ENCODE peak calls at places on chromosomes 1 and 21, in eight cellular contexts. H is effector memory CD8-positive, alpha-beta T cell; O is SHP77; X is kidney glomerular epithelial cell; Y is skeletal muscle cell; V is T-helper 17 cell; R is stimulated activated CD4-positive, alpha-beta T cell treated with anti-CD3 and anti-CD28 coated beads, Interleukin-1b, Interleukin-23, amount 100 ng/mL, for 48 hours; P is C1 segment of cervical spinal cord. T is an unnamed sample.

GRCh38 chr1:11880911-11881748 is 22.4 kb upstream of the NPPB start:
- DNase-seq in H (no peak), O (peak), X (no peak), Y (no peak), V (no peak), R (no peak), P (no peak), T (peak)

GRCh38 chr1:70499695-70500094 is 88.6 kb downstream of the CTH start:
- DNase-seq in H (no peak), O (no peak), X (no peak), Y (no peak), V (no peak), R (no peak), P (no peak), T (no peak)

GRCh38 chr1:41318135-41318534 is 43.1 kb upstream of the FOXO6 start:
- DNase-seq in H (no peak), O (no peak), X (no peak), Y (no peak), V (no peak), R (no peak), P (no peak), T (no peak)

GRCh38 chr1:12778061-12778460 is 4.5 kb downstream of the PRAMEF12 start:
- DNase-seq in H (no peak), O (no peak), X (no peak), Y (no peak), V (no peak), R (no peak), P (no peak), T (no peak)

GRCh38 chr1:53689736-53690401 is 49.1 kb downstream of the GLIS1 start:
- DNase-seq in H (no peak), O (no peak), X (no peak), Y (no peak), V (no peak), R (no peak), P (no peak), T (no peak)

GRCh38 chr1:233673947-233674431 is 60.1 kb downstream of the KCNK1 start:
- DNase-seq in H (no peak), O (no peak), X (no peak), Y (no peak), V (no peak), R (no peak), P (no peak), T (no peak)

GRCh38 chr1:44606701-44607281 is 67.5 kb downstream of the TMEM53 start:
- DNase-seq in H (no peak), O (no peak), X (no peak), Y (no peak), V (no peak), R (no peak), P (no peak), T (no peak)

GRCh38 chr1:28509705-28510349 is 4.0 kb downstream of the RCC1 start:
- DNase-seq in H (no peak), O (no peak), X (no peak), Y (no peak), V (no peak), R (peak), P (no peak), T (no peak)

GRCh38 chr1:112950426-112950825 is 5.6 kb downstream of the SLC16A1 start:
- DNase-seq in H (no peak), O (no peak), X (no peak), Y (no peak), V (no peak), R (no peak), P (no peak), T (no peak)

GRCh38 chr1:221284028-221284427 is 404.8 kb downstream of the HLX start:
- DNase-seq in H (no peak), O (peak), X (peak), Y (peak), V (no peak), R (no peak), P (no peak), T (no peak)

GRCh38 chr1:16043521-16043920 is at the start of gene CLCNKB:
- DNase-seq in H (no peak), O (no peak), X (no peak), Y (no peak), V (no peak), R (no peak), P (no peak), T (no peak)

GRCh38 chr1:54763814-54764131 is 550 bp downstream of the PARS2 start:
- DNase-seq in H (no peak), O (no peak), X (no peak), Y (no peak), V (no peak), R (no peak), P (no peak), T (no peak)

GRCh38 chr1:153545067-153546055 is at the start of gene S100A4:
- DNase-seq in H (peak), O (peak), X (peak), Y (peak), V (peak), R (peak), P (peak), T (peak)

GRCh38 chr1:156912861-156913808 is 7.3 kb upstream of the LRRC71 start:
- DNase-seq in H (no peak), O (peak), X (no peak), Y (no peak), V (no peak), R (no peak), P (no peak), T (no peak)

GRCh38 chr1:9202240-9202870 is 32.2 kb upstream of the H6PD start:
- DNase-seq in H (no peak), O (no peak), X (no peak), Y (no peak), V (no peak), R (no peak), P (no peak), T (no peak)

GRCh38 chr1:59985901-59986735 is 59.5 kb upstream of the CYP2J2 start:
- DNase-seq in H (no peak), O (no peak), X (no peak), Y (no peak), V (no peak), R (no peak), P (no peak), T (peak)

GRCh38 chr1:39196244-39197215 is 8.0 kb upstream of the MACF1 start:
- DNase-seq in H (peak), O (no peak), X (peak), Y (no peak), V (no peak), R (peak), P (no peak), T (no peak)

GRCh38 chr21:42544544-42544943 is 30.9 kb downstream of the SLC37A1 start:
- DNase-seq in H (no peak), O (no peak), X (no peak), Y (no peak), V (no peak), R (no peak), P (no peak), T (no peak)

GRCh38 chr21:15010645-15011044 is 54.2 kb downstream of the NRIP1 start:
- DNase-seq in H (no peak), O (no peak), X (no peak), Y (no peak), V (no peak), R (no peak), P (no peak), T (no peak)

GRCh38 chr1:203388683-203389082 is 37.8 kb upstream of the FMOD start:
- DNase-seq in H (no peak), O (no peak), X (no peak), Y (no peak), V (no peak), R (no peak), P (no peak), T (no peak)

GRCh38 chr1:32180186-32181060 is 948 bp downstream of the TXLNA start:
- DNase-seq in H (peak), O (peak), X (peak), Y (no peak), V (no peak), R (peak), P (no peak), T (peak)

GRCh38 chr1:93672477-93673158 is 9.0 kb downstream of the BCAR3 start:
- DNase-seq in H (no peak), O (no peak), X (no peak), Y (no peak), V (no peak), R (no peak), P (no peak), T (no peak)

GRCh38 chr21:35562876-35563275 is 497.4 kb downstream of the SETD4 start:
- DNase-seq in H (no peak), O (no peak), X (no peak), Y (no peak), V (no peak), R (no peak), P (no peak), T (no peak)

GRCh38 chr1:38246955-38247952 is 200.7 kb upstream of the POU3F1 start:
- DNase-seq in H (no peak), O (no peak), X (peak), Y (peak), V (no peak), R (no peak), P (no peak), T (no peak)

GRCh38 chr1:11740258-11741192 is 4.6 kb downstream of the AGTRAP start:
- DNase-seq in H (peak), O (no peak), X (no peak), Y (no peak), V (no peak), R (no peak), P (no peak), T (no peak)

GRCh38 chr1:30730351-30731108 is 7.1 kb upstream of the MATN1 start:
- DNase-seq in H (no peak), O (no peak), X (no peak), Y (no peak), V (no peak), R (no peak), P (no peak), T (no peak)

GRCh38 chr1:77543822-77544448 is 138.5 kb downstream of the ZZZ3 start:
- DNase-seq in H (no peak), O (no peak), X (peak), Y (no peak), V (no peak), R (no peak), P (no peak), T (no peak)

GRCh38 chr1:116817582-116818064 is 63.4 kb downstream of the CD2 start:
- DNase-seq in H (peak), O (peak), X (no peak), Y (no peak), V (peak), R (peak), P (no peak), T (peak)

GRCh38 chr1:33382651-33383415 is 48.1 kb downstream of the PHC2 start:
- DNase-seq in H (no peak), O (no peak), X (no peak), Y (no peak), V (no peak), R (no peak), P (peak), T (peak)

GRCh38 chr1:25562101-25562927 is 18.9 kb downstream of the LDLRAP1 start:
- DNase-seq in H (peak), O (peak), X (no peak), Y (no peak), V (peak), R (peak), P (no peak), T (no peak)

GRCh38 chr1:17880429-17880828 is 125.3 kb downstream of the ACTL8 start:
- DNase-seq in H (no peak), O (no peak), X (no peak), Y (no peak), V (no peak), R (no peak), P (no peak), T (no peak)

GRCh38 chr1:68116643-68117235 is 66.3 kb upstream of the DIRAS3 start:
- DNase-seq in H (peak), O (peak), X (peak), Y (no peak), V (no peak), R (peak), P (peak), T (peak)

T was measured in head of caudate nucleus.